ENCODE peak calls at places on chromosomes 3 and 15, in ten cellular contexts. One of them, this sample, is unnamed.

GRCh38 chr3:13405614-13406013 is 14.5 kb downstream of the NUP210 start:
- DNase-seq in tibial artery: no peak
- DNase-seq in endothelial cell: no peak
- DNase-seq in heart left ventricle: no peak
- DNase-seq in activated gamma-delta T cell treated with anti-CD3 and anti-CD28 coated beads, Interleukin-2, amount 50 U/mL, for 16 hours: no peak
- DNase-seq in DMS153: no peak
- DNase-seq in SHP77: no peak
- DNase-seq in GOT3: no peak
- DNase-seq in breast epithelium: no peak
- DNase-seq in A549: no peak
- DNase-seq in this sample: no peak

GRCh38 chr15:92011611-92012367 is 158.3 kb downstream of the SLCO3A1 start:
- DNase-seq in tibial artery: no peak
- DNase-seq in endothelial cell: no peak
- DNase-seq in activated gamma-delta T cell treated with anti-CD3 and anti-CD28 coated beads, Interleukin-2, amount 50 U/mL, for 16 hours: no peak
- DNase-seq in breast epithelium: no peak
- DNase-seq in GOT3: no peak
- DNase-seq in SHP77: no peak
- DNase-seq in heart left ventricle: peak
- DNase-seq in DMS153: no peak
- DNase-seq in A549: no peak
- DNase-seq in this sample: no peak

GRCh38 chr15:65375871-65376552 is 1.8 kb downstream of the IGDCC3 start:
- DNase-seq in SHP77: no peak
- DNase-seq in breast epithelium: no peak
- DNase-seq in heart left ventricle: no peak
- DNase-seq in endothelial cell: no peak
- DNase-seq in activated gamma-delta T cell treated with anti-CD3 and anti-CD28 coated beads, Interleukin-2, amount 50 U/mL, for 16 hours: no peak
- DNase-seq in A549: no peak
- DNase-seq in DMS153: no peak
- DNase-seq in GOT3: no peak
- DNase-seq in tibial artery: peak
- DNase-seq in this sample: no peak

GRCh38 chr15:98713585-98714001 is 65.3 kb downstream of the IGF1R start:
- DNase-seq in SHP77: no peak
- DNase-seq in DMS153: no peak
- DNase-seq in GOT3: no peak
- DNase-seq in tibial artery: no peak
- DNase-seq in heart left ventricle: no peak
- DNase-seq in activated gamma-delta T cell treated with anti-CD3 and anti-CD28 coated beads, Interleukin-2, amount 50 U/mL, for 16 hours: no peak
- DNase-seq in endothelial cell: peak
- DNase-seq in breast epithelium: no peak
- DNase-seq in A549: no peak
- DNase-seq in this sample: no peak

GRCh38 chr3:23961064-23961463 is 16.0 kb downstream of the NR1D2 start:
- DNase-seq in heart left ventricle: no peak
- DNase-seq in activated gamma-delta T cell treated with anti-CD3 and anti-CD28 coated beads, Interleukin-2, amount 50 U/mL, for 16 hours: no peak
- DNase-seq in A549: no peak
- DNase-seq in tibial artery: no peak
- DNase-seq in DMS153: no peak
- DNase-seq in SHP77: no peak
- DNase-seq in endothelial cell: no peak
- DNase-seq in GOT3: no peak
- DNase-seq in breast epithelium: no peak
- DNase-seq in this sample: no peak

GRCh38 chr15:66098019-66098363 is 155.6 kb downstream of the MEGF11 start:
- DNase-seq in tibial artery: peak
- DNase-seq in breast epithelium: peak
- DNase-seq in DMS153: no peak
- DNase-seq in activated gamma-delta T cell treated with anti-CD3 and anti-CD28 coated beads, Interleukin-2, amount 50 U/mL, for 16 hours: no peak
- DNase-seq in GOT3: no peak
- DNase-seq in SHP77: no peak
- DNase-seq in heart left ventricle: no peak
- DNase-seq in A549: no peak
- DNase-seq in endothelial cell: no peak
- DNase-seq in this sample: no peak

GRCh38 chr3:66800941-66801545 is 197.1 kb upstream of the KBTBD8 start:
- DNase-seq in A549: no peak
- DNase-seq in DMS153: no peak
- DNase-seq in breast epithelium: no peak
- DNase-seq in GOT3: no peak
- DNase-seq in endothelial cell: no peak
- DNase-seq in tibial artery: no peak
- DNase-seq in SHP77: no peak
- DNase-seq in activated gamma-delta T cell treated with anti-CD3 and anti-CD28 coated beads, Interleukin-2, amount 50 U/mL, for 16 hours: no peak
- DNase-seq in heart left ventricle: no peak
- DNase-seq in this sample: no peak

GRCh38 chr15:26179906-26180305 is 316.8 kb upstream of the ATP10A start:
- DNase-seq in DMS153: no peak
- DNase-seq in activated gamma-delta T cell treated with anti-CD3 and anti-CD28 coated beads, Interleukin-2, amount 50 U/mL, for 16 hours: no peak
- DNase-seq in tibial artery: no peak
- DNase-seq in A549: peak
- DNase-seq in heart left ventricle: no peak
- DNase-seq in endothelial cell: peak
- DNase-seq in GOT3: no peak
- DNase-seq in breast epithelium: no peak
- DNase-seq in SHP77: no peak
- DNase-seq in this sample: no peak

GRCh38 chr3:70000563-70001081 is 1.1 kb downstream of the SAMMSON start:
- DNase-seq in activated gamma-delta T cell treated with anti-CD3 and anti-CD28 coated beads, Interleukin-2, amount 50 U/mL, for 16 hours: no peak
- DNase-seq in endothelial cell: no peak
- DNase-seq in GOT3: no peak
- DNase-seq in breast epithelium: no peak
- DNase-seq in tibial artery: no peak
- DNase-seq in SHP77: peak
- DNase-seq in heart left ventricle: no peak
- DNase-seq in DMS153: no peak
- DNase-seq in A549: no peak
- DNase-seq in this sample: no peak

GRCh38 chr3:23928525-23928924 is 11.6 kb downstream of the RPL15 start:
- DNase-seq in endothelial cell: no peak
- DNase-seq in heart left ventricle: no peak
- DNase-seq in SHP77: no peak
- DNase-seq in breast epithelium: no peak
- DNase-seq in DMS153: no peak
- DNase-seq in activated gamma-delta T cell treated with anti-CD3 and anti-CD28 coated beads, Interleukin-2, amount 50 U/mL, for 16 hours: no peak
- DNase-seq in A549: no peak
- DNase-seq in GOT3: no peak
- DNase-seq in tibial artery: no peak
- DNase-seq in this sample: no peak

GRCh38 chr3:45224824-45225464 is 1.1 kb downstream of the TMEM158 start:
- DNase-seq in heart left ventricle: peak
- DNase-seq in breast epithelium: peak
- DNase-seq in tibial artery: peak
- DNase-seq in activated gamma-delta T cell treated with anti-CD3 and anti-CD28 coated beads, Interleukin-2, amount 50 U/mL, for 16 hours: no peak
- DNase-seq in GOT3: peak
- DNase-seq in SHP77: peak
- DNase-seq in DMS153: no peak
- DNase-seq in A549: peak
- DNase-seq in endothelial cell: peak
- DNase-seq in this sample: no peak